ENCODE peak calls at places on chromosome 5, in four cellular contexts. J is stimulated activated CD8-positive, alpha-beta memory T cell treated with anti-CD3 and anti-CD28 coated beads, Interleukin-7, amount 100 ng/mL, for 1 hour; X is WERI-Rb-1; K is mucosa of gallbladder. M is an unnamed sample.

GRCh38 chr5:176601901-176602300 is 8.1 kb downstream of the GPRIN1 start:
- DNase-seq in K (no peak), J (no peak), X (peak; percentile 50), M (no peak)

GRCh38 chr5:16936150-16937022 is at the start of gene MYO10:
- DNase-seq in J (no peak), X (peak; percentile 93), K (peak; percentile 86), M (peak; percentile 83)

GRCh38 chr5:134086943-134087305 is 27.6 kb upstream of the TCF7 start:
- DNase-seq in J (peak; percentile 43), K (no peak), X (no peak), M (no peak)

GRCh38 chr5:95892784-95893354 is 68.8 kb downstream of the ELL2 start:
- DNase-seq in K (peak; percentile 28), X (peak; percentile 47), J (no peak), M (peak; percentile 55)

GRCh38 chr5:96259211-96259772 is 173.8 kb downstream of the PCSK1 start:
- DNase-seq in J (no peak), K (no peak), X (no peak), M (no peak)

GRCh38 chr5:115392611-115393010 is 96.2 kb upstream of the CCDC112 start:
- DNase-seq in J (no peak), X (no peak), K (no peak), M (no peak)

GRCh38 chr5:128579111-128579510 is 41.1 kb upstream of the FBN2 start:
- DNase-seq in J (no peak), X (no peak), K (no peak), M (no peak)

GRCh38 chr5:54401515-54401914 is 54.0 kb upstream of the HSPB3 start:
- DNase-seq in J (no peak), X (no peak), K (no peak), M (no peak)

GRCh38 chr5:62578540-62578939 is at the start of gene LRRC70:
- DNase-seq in X (no peak), J (no peak), K (no peak), M (no peak)

GRCh38 chr5:132012385-132013005 is 1.0 kb upstream of the ACSL6 start:
- DNase-seq in K (peak; percentile 45), X (peak; percentile 4), J (no peak), M (peak; percentile 33)

GRCh38 chr5:133317558-133317957 is 265.7 kb downstream of the HSPA4 start:
- DNase-seq in J (no peak), X (no peak), K (no peak), M (no peak)

GRCh38 chr5:28374492-28374934 is 1336.1 kb upstream of the CDH9 start:
- DNase-seq in J (no peak), K (no peak), X (no peak), M (no peak)

GRCh38 chr5:72464071-72464470 is 43.1 kb downstream of the ZNF366 start:
- DNase-seq in X (no peak), K (no peak), J (no peak), M (no peak)

M was measured in body of pancreas.